ENCODE peak calls at places on chromosomes 11 and 22, in nine cellular contexts. N, E, Z, U, O, T, W, A and J are unnamed samples. For H3K4me1 and H3K36me3, the result is how much of the 10 kb centered on the place peaks cover.

GRCh38 chr11:73716153-73717056 is 44.5 kb downstream of the RAB6A start:
- DNase-seq in N (no peak), E (no peak), Z (no peak), U (no peak), O (no peak), T (no peak), W (no peak), A (no peak), J (no peak)

GRCh38 chr22:30922151-30922611 is 46.4 kb downstream of the MORC2 start:
- DNase-seq in N (peak), E (peak), Z (peak), U (peak), O (no peak), T (no peak), W (peak), A (no peak), J (peak)

GRCh38 chr11:61545341-61545740 is 35.5 kb downstream of the SYT7 start:
- DNase-seq in N (no peak), E (no peak), Z (no peak), U (no peak), O (peak), T (peak), W (no peak), A (no peak), J (no peak)

GRCh38 chr22:24875862-24876506 is 70.0 kb downstream of the SGSM1 start:
- DNase-seq in N (no peak), E (no peak), Z (no peak), U (peak), O (peak), T (peak), W (no peak), A (no peak), J (no peak)

GRCh38 chr11:129278586-129279319 is 86.6 kb upstream of the ARHGAP32 start:
- DNase-seq in N (no peak), E (no peak), Z (peak), U (no peak), O (peak), T (peak), W (no peak), A (no peak), J (no peak)

GRCh38 chr11:70073188-70073817 is 4.8 kb upstream of the ANO1 start:
- DNase-seq in N (no peak), E (no peak), Z (no peak), U (peak), O (peak), T (no peak), W (no peak), A (no peak), J (no peak)

GRCh38 chr11:110711776-110712642 is at the start of gene ARHGAP20:
- DNase-seq in N (peak), E (peak), Z (peak), U (peak), O (peak), T (peak), W (no peak), A (peak), J (peak)

GRCh38 chr22:25742918-25743708 is 1.1 kb downstream of the MYO18B start:
- DNase-seq in N (no peak), E (no peak), Z (no peak), U (no peak), O (no peak), T (no peak), W (no peak), A (no peak), J (no peak)

GRCh38 chr11:74055938-74056337 is 47.1 kb upstream of the UCP3 start:
- DNase-seq in N (no peak), E (no peak), Z (no peak), U (peak), O (no peak), T (no peak), W (no peak), A (no peak), J (no peak)

GRCh38 chr11:62544521-62545436 is 1.8 kb downstream of the AHNAK start:
- DNase-seq in N (peak), E (peak), Z (no peak), U (peak), O (peak), T (no peak), W (no peak), A (no peak), J (peak)

GRCh38 chr11:121318848-121319834 is 26.6 kb downstream of the SC5D start:
- DNase-seq in N (peak), E (no peak), Z (peak), U (peak), O (peak), T (peak), W (no peak), A (no peak), J (no peak)

GRCh38 chr11:3907590-3907989 is 52.1 kb downstream of the STIM1 start:
- DNase-seq in N (no peak), E (no peak), Z (no peak), U (no peak), O (no peak), T (peak), W (no peak), A (no peak), J (no peak)
- H3K4me1 ChIP-seq in N (half or more), E (under half), Z (under half), U (under half), O (under half), T (under half), W (under half), A (under half), J (under half)

GRCh38 chr11:1276866-1277615 is 32.4 kb downstream of the TOLLIP start:
- DNase-seq in N (no peak), E (peak), Z (no peak), U (no peak), O (no peak), T (no peak), W (no peak), A (no peak), J (no peak)

GRCh38 chr11:1274501-1274900 is 34.9 kb downstream of the TOLLIP start:
- DNase-seq in N (no peak), E (peak), Z (no peak), U (no peak), O (no peak), T (no peak), W (no peak), A (no peak), J (no peak)

GRCh38 chr11:1272531-1272930 is 36.9 kb downstream of the TOLLIP start:
- DNase-seq in N (no peak), E (peak), Z (no peak), U (no peak), O (no peak), T (no peak), W (no peak), A (no peak), J (no peak)

GRCh38 chr11:1276061-1276790 is 33.2 kb downstream of the TOLLIP start:
- DNase-seq in N (no peak), E (no peak), Z (no peak), U (no peak), O (no peak), T (no peak), W (no peak), A (peak), J (no peak)

DNA sequence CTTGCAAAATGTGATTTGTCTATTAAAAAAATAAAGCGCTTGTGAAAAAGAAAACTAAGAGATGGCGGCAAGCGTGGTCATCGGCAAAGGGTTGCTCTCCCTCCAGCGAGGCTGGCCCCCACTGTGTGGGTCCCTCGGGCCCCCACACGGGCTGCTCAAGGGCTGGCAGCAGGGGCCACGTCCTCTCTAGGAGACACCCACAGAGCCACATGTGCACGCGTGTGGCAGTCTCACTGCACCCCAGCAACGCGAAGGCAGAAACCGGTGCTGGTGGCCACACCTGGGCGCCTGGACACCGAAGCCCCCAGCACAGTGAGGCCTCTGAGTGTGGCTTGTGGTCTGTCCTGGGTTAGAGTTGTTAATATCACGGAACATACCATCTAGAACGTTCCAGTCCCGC is 34.4 kb downstream of the TOLLIP start:
- DNase-seq in N (no peak), E (peak), Z (no peak), U (no peak), O (no peak), T (no peak), W (no peak), A (no peak), J (no peak)
- H3K36me3 ChIP-seq in N (under half), E (under half), Z (under half), U (under half), O (under half), T (under half), W (under half), A (under half), J (under half)

DNA sequence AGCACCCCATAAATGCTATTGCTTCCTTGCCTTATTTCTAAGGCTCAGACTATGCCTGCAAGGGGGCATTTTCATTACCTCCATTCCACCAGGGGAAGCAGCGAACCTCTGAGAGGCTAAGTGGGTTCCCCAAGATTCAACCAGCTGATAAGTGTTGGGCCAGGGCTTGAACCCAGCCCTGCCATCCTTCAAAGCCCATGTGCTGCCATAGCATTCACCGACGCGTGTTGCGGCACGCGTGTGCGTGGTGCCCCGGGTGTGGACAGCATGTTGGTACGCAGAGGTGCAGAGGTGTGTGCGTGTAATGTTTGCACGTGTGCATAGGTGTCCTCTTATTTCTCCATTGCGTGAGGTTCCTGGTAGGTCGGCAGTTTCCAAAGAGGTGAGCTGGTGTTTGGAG is 66.0 kb upstream of the PPARA start:
- DNase-seq in N (no peak), E (peak), Z (no peak), U (no peak), O (no peak), T (no peak), W (no peak), A (no peak), J (no peak)
- H3K4me3 ChIP-seq in N (no peak), E (no peak), Z (no peak), U (peak), O (no peak), T (no peak), W (no peak), A (peak), J (no peak)

GRCh38 chr22:22158965-22159364 is 85.6 kb upstream of the VPREB1 start:
- DNase-seq in N (no peak), E (no peak), Z (no peak), U (no peak), O (no peak), T (no peak), W (no peak), A (no peak), J (no peak)

GRCh38 chr22:22157500-22157822 is 87.1 kb upstream of the VPREB1 start:
- DNase-seq in N (no peak), E (no peak), Z (no peak), U (no peak), O (no peak), T (no peak), W (no peak), A (no peak), J (no peak)

GRCh38 chr22:22159384-22159783 is 85.2 kb upstream of the VPREB1 start:
- DNase-seq in N (no peak), E (no peak), Z (no peak), U (no peak), O (no peak), T (no peak), W (no peak), A (no peak), J (no peak)

GRCh38 chr22:22156716-22157499 is 87.7 kb upstream of the VPREB1 start:
- DNase-seq in N (peak), E (no peak), Z (peak), U (peak), O (peak), T (peak), W (peak), A (no peak), J (peak)

GRCh38 chr22:22158207-22158816 is 86.3 kb upstream of the VPREB1 start:
- DNase-seq in N (no peak), E (no peak), Z (no peak), U (no peak), O (no peak), T (no peak), W (no peak), A (no peak), J (no peak)
- H3K4me1 ChIP-seq in N (under half), E (under half), Z (under half), U (under half), O (under half), T (under half), W (under half), A (under half), J (under half)

GRCh38 chr22:41250127-41250526 is 9.4 kb upstream of the CHADL start:
- DNase-seq in N (no peak), E (no peak), Z (no peak), U (no peak), O (no peak), T (no peak), W (no peak), A (no peak), J (no peak)
- H3K36me3 ChIP-seq in N (under half), E (under half), Z (half or more), U (half or more), O (under half), T (under half), W (half or more), A (half or more), J (under half)